ENCODE peak calls at places on chromosomes 3 and 15, in six cellular contexts. One of them, this sample, is unnamed.

GRCh38 chr3:167716920-167717319 is 17.8 kb downstream of the PDCD10 start:
- DNase-seq in astrocyte of the cerebellum: no peak
- DNase-seq in GM12864: no peak
- DNase-seq in tibial artery: no peak
- DNase-seq in omental fat pad: no peak
- DNase-seq in adrenal gland: no peak
- DNase-seq in this sample: no peak

GRCh38 chr3:170278632-170279031 is 56.4 kb downstream of the PRKCI start:
- DNase-seq in adrenal gland: no peak
- DNase-seq in GM12864: no peak
- DNase-seq in tibial artery: no peak
- DNase-seq in omental fat pad: no peak
- DNase-seq in astrocyte of the cerebellum: no peak
- DNase-seq in this sample: no peak

GRCh38 chr3:51670053-51670666 is 892 bp upstream of the TEX264 start:
- DNase-seq in GM12864: no peak
- DNase-seq in astrocyte of the cerebellum: no peak
- DNase-seq in omental fat pad: no peak
- DNase-seq in adrenal gland: no peak
- DNase-seq in tibial artery: no peak
- DNase-seq in this sample: no peak

GRCh38 chr3:112043621-112044201 is 9.2 kb downstream of the TMPRSS7 start:
- DNase-seq in tibial artery: peak; percentile 23
- DNase-seq in adrenal gland: peak; percentile 69
- DNase-seq in GM12864: peak; percentile 7
- DNase-seq in omental fat pad: no peak
- DNase-seq in astrocyte of the cerebellum: peak; percentile 61
- DNase-seq in this sample: peak; percentile 68

GRCh38 chr3:47404955-47405790 is 24.4 kb downstream of the PTPN23 start:
- DNase-seq in omental fat pad: no peak
- DNase-seq in GM12864: no peak
- DNase-seq in adrenal gland: peak; percentile 70
- DNase-seq in astrocyte of the cerebellum: peak; percentile 41
- DNase-seq in tibial artery: no peak
- DNase-seq in this sample: no peak

GRCh38 chr15:96333194-96334016 is 2.9 kb downstream of the NR2F2 start:
- DNase-seq in adrenal gland: peak; percentile 47
- DNase-seq in tibial artery: peak; percentile 45
- DNase-seq in astrocyte of the cerebellum: no peak
- DNase-seq in omental fat pad: no peak
- DNase-seq in GM12864: no peak
- DNase-seq in this sample: peak; percentile 25

GRCh38 chr3:150251654-150252053 is 156.4 kb upstream of the TSC22D2 start:
- DNase-seq in tibial artery: no peak
- DNase-seq in astrocyte of the cerebellum: peak; percentile 57
- DNase-seq in omental fat pad: no peak
- DNase-seq in adrenal gland: no peak
- DNase-seq in GM12864: no peak
- DNase-seq in this sample: no peak

GRCh38 chr3:169264711-169265110 is 398.8 kb downstream of the MECOM start:
- DNase-seq in tibial artery: no peak
- DNase-seq in GM12864: no peak
- DNase-seq in omental fat pad: no peak
- DNase-seq in astrocyte of the cerebellum: no peak
- DNase-seq in adrenal gland: no peak
- DNase-seq in this sample: no peak

GRCh38 chr15:81666828-81667227 is 292.8 kb upstream of the TMC3 start:
- DNase-seq in astrocyte of the cerebellum: no peak
- DNase-seq in adrenal gland: no peak
- DNase-seq in omental fat pad: no peak
- DNase-seq in GM12864: peak; percentile 3
- DNase-seq in tibial artery: no peak
- DNase-seq in this sample: no peak

GRCh38 chr15:97977734-97978133 is 17.2 kb downstream of the ARRDC4 start:
- DNase-seq in adrenal gland: no peak
- DNase-seq in tibial artery: no peak
- DNase-seq in GM12864: no peak
- DNase-seq in omental fat pad: no peak
- DNase-seq in astrocyte of the cerebellum: no peak
- DNase-seq in this sample: no peak

GRCh38 chr3:72892081-72892763 is 4.4 kb downstream of the GXYLT2 start:
- DNase-seq in omental fat pad: no peak
- DNase-seq in astrocyte of the cerebellum: peak; percentile 72
- DNase-seq in adrenal gland: no peak
- DNase-seq in tibial artery: no peak
- DNase-seq in GM12864: no peak
- DNase-seq in this sample: no peak

GRCh38 chr15:95875141-95875643 is 455.3 kb upstream of the NR2F2 start:
- DNase-seq in tibial artery: peak; percentile 56
- DNase-seq in astrocyte of the cerebellum: peak; percentile 81
- DNase-seq in adrenal gland: peak; percentile 53
- DNase-seq in omental fat pad: no peak
- DNase-seq in GM12864: no peak
- DNase-seq in this sample: no peak

GRCh38 chr15:96750361-96750760 is 419.9 kb downstream of the NR2F2 start:
- DNase-seq in omental fat pad: no peak
- DNase-seq in tibial artery: no peak
- DNase-seq in astrocyte of the cerebellum: no peak
- DNase-seq in GM12864: no peak
- DNase-seq in adrenal gland: no peak
- DNase-seq in this sample: no peak

GRCh38 chr15:27249046-27249722 is 278.2 kb downstream of the GABRG3 start:
- DNase-seq in tibial artery: no peak
- DNase-seq in adrenal gland: no peak
- DNase-seq in astrocyte of the cerebellum: no peak
- DNase-seq in GM12864: no peak
- DNase-seq in omental fat pad: no peak
- DNase-seq in this sample: no peak

GRCh38 chr3:142618917-142619401 is 22.8 kb downstream of the PLS1 start:
- DNase-seq in tibial artery: no peak
- DNase-seq in omental fat pad: no peak
- DNase-seq in astrocyte of the cerebellum: no peak
- DNase-seq in GM12864: no peak
- DNase-seq in adrenal gland: no peak
- DNase-seq in this sample: no peak

GRCh38 chr3:108588616-108589015 is 622 bp downstream of the CIP2A start:
- DNase-seq in omental fat pad: no peak
- DNase-seq in GM12864: no peak
- DNase-seq in astrocyte of the cerebellum: no peak
- DNase-seq in adrenal gland: no peak
- DNase-seq in tibial artery: no peak
- DNase-seq in this sample: no peak

GRCh38 chr3:122168044-122168443 is 15.4 kb upstream of the CASR start:
- DNase-seq in omental fat pad: no peak
- DNase-seq in tibial artery: no peak
- DNase-seq in adrenal gland: no peak
- DNase-seq in astrocyte of the cerebellum: no peak
- DNase-seq in GM12864: no peak
- DNase-seq in this sample: no peak

GRCh38 chr3:59286791-59287531 is 237.1 kb upstream of the CFAP20DC start:
- DNase-seq in astrocyte of the cerebellum: no peak
- DNase-seq in adrenal gland: peak; percentile 35
- DNase-seq in tibial artery: no peak
- DNase-seq in omental fat pad: peak; percentile 29
- DNase-seq in GM12864: no peak
- DNase-seq in this sample: no peak

GRCh38 chr3:126746395-126747177 is 42.5 kb downstream of the CHCHD6 start:
- DNase-seq in astrocyte of the cerebellum: peak; percentile 16
- DNase-seq in GM12864: no peak
- DNase-seq in omental fat pad: no peak
- DNase-seq in adrenal gland: no peak
- DNase-seq in tibial artery: no peak
- DNase-seq in this sample: no peak

GRCh38 chr15:20340931-20341661 is 200.5 kb downstream of the GOLGA6L6 start:
- DNase-seq in GM12864: no peak
- DNase-seq in omental fat pad: peak; percentile 96
- DNase-seq in adrenal gland: peak; percentile 46
- DNase-seq in astrocyte of the cerebellum: no peak
- DNase-seq in tibial artery: peak; percentile 56
- DNase-seq in this sample: peak; percentile 81

GRCh38 chr15:81209635-81210034 is 13.0 kb downstream of the IL16 start:
- DNase-seq in astrocyte of the cerebellum: no peak
- DNase-seq in GM12864: no peak
- DNase-seq in adrenal gland: no peak
- DNase-seq in tibial artery: peak; percentile 50
- DNase-seq in omental fat pad: no peak
- DNase-seq in this sample: no peak

GRCh38 chr15:48703544-48703943 is 58.0 kb upstream of the FBN1 start:
- DNase-seq in GM12864: no peak
- DNase-seq in tibial artery: no peak
- DNase-seq in astrocyte of the cerebellum: no peak
- DNase-seq in adrenal gland: no peak
- DNase-seq in omental fat pad: no peak
- DNase-seq in this sample: no peak

GRCh38 chr15:57263520-57263919 is 112.8 kb upstream of the CGNL1 start:
- DNase-seq in astrocyte of the cerebellum: no peak
- DNase-seq in omental fat pad: no peak
- DNase-seq in adrenal gland: no peak
- DNase-seq in tibial artery: no peak
- DNase-seq in GM12864: no peak
- DNase-seq in this sample: no peak

GRCh38 chr3:66431494-66431893 is 69.3 kb downstream of the LRIG1 start:
- DNase-seq in tibial artery: no peak
- DNase-seq in adrenal gland: no peak
- DNase-seq in GM12864: no peak
- DNase-seq in astrocyte of the cerebellum: peak; percentile 43
- DNase-seq in omental fat pad: no peak
- DNase-seq in this sample: no peak

GRCh38 chr15:62719316-62719715 is 323.2 kb upstream of the TPM1 start:
- DNase-seq in astrocyte of the cerebellum: no peak
- DNase-seq in omental fat pad: no peak
- DNase-seq in tibial artery: no peak
- DNase-seq in adrenal gland: no peak
- DNase-seq in GM12864: no peak
- DNase-seq in this sample: no peak

GRCh38 chr3:151439652-151440125 is 21.2 kb downstream of the IGSF10 start:
- DNase-seq in adrenal gland: peak; percentile 33
- DNase-seq in GM12864: no peak
- DNase-seq in tibial artery: no peak
- DNase-seq in omental fat pad: no peak
- DNase-seq in astrocyte of the cerebellum: peak; percentile 71
- DNase-seq in this sample: peak; percentile 56

GRCh38 chr3:13507791-13508339 is 27.8 kb downstream of the HDAC11 start:
- DNase-seq in astrocyte of the cerebellum: no peak
- DNase-seq in GM12864: no peak
- DNase-seq in adrenal gland: no peak
- DNase-seq in tibial artery: no peak
- DNase-seq in omental fat pad: no peak
- DNase-seq in this sample: no peak

GRCh38 chr3:139935071-139935865 is at the start of gene CLSTN2:
- DNase-seq in adrenal gland: peak; percentile 54
- DNase-seq in omental fat pad: peak; percentile 56
- DNase-seq in GM12864: no peak
- DNase-seq in tibial artery: peak; percentile 56
- DNase-seq in astrocyte of the cerebellum: no peak
- DNase-seq in this sample: peak; percentile 43
- TF ChIP-seq CTCF in adrenal gland: no peak
- TF ChIP-seq CTCF in omental fat pad: no peak
- TF ChIP-seq CTCF in GM12864: no peak
- TF ChIP-seq CTCF in tibial artery: no peak
- TF ChIP-seq CTCF in astrocyte of the cerebellum: no peak
- TF ChIP-seq CTCF in this sample: no peak

GRCh38 chr3:22907796-22908195 is 295.3 kb upstream of the UBE2E2 start:
- DNase-seq in omental fat pad: no peak
- DNase-seq in adrenal gland: no peak
- DNase-seq in tibial artery: no peak
- DNase-seq in astrocyte of the cerebellum: no peak
- DNase-seq in GM12864: no peak
- DNase-seq in this sample: no peak

GRCh38 chr3:22908974-22909507 is 294.1 kb upstream of the UBE2E2 start:
- DNase-seq in adrenal gland: no peak
- DNase-seq in tibial artery: no peak
- DNase-seq in omental fat pad: no peak
- DNase-seq in astrocyte of the cerebellum: no peak
- DNase-seq in GM12864: no peak
- DNase-seq in this sample: no peak
- TF ChIP-seq CTCF in adrenal gland: no peak
- TF ChIP-seq CTCF in tibial artery: no peak
- TF ChIP-seq CTCF in omental fat pad: no peak
- TF ChIP-seq CTCF in astrocyte of the cerebellum: no peak
- TF ChIP-seq CTCF in GM12864: no peak
- TF ChIP-seq CTCF in this sample: no peak

GRCh38 chr3:154314152-154314551 is 10.1 kb downstream of the DHX36 start:
- DNase-seq in adrenal gland: no peak
- DNase-seq in astrocyte of the cerebellum: no peak
- DNase-seq in omental fat pad: no peak
- DNase-seq in tibial artery: no peak
- DNase-seq in GM12864: no peak
- DNase-seq in this sample: no peak
- TF ChIP-seq CTCF in adrenal gland: no peak
- TF ChIP-seq CTCF in astrocyte of the cerebellum: no peak
- TF ChIP-seq CTCF in omental fat pad: no peak
- TF ChIP-seq CTCF in tibial artery: no peak
- TF ChIP-seq CTCF in GM12864: peak; percentile 4
- TF ChIP-seq CTCF in this sample: no peak

DNA sequence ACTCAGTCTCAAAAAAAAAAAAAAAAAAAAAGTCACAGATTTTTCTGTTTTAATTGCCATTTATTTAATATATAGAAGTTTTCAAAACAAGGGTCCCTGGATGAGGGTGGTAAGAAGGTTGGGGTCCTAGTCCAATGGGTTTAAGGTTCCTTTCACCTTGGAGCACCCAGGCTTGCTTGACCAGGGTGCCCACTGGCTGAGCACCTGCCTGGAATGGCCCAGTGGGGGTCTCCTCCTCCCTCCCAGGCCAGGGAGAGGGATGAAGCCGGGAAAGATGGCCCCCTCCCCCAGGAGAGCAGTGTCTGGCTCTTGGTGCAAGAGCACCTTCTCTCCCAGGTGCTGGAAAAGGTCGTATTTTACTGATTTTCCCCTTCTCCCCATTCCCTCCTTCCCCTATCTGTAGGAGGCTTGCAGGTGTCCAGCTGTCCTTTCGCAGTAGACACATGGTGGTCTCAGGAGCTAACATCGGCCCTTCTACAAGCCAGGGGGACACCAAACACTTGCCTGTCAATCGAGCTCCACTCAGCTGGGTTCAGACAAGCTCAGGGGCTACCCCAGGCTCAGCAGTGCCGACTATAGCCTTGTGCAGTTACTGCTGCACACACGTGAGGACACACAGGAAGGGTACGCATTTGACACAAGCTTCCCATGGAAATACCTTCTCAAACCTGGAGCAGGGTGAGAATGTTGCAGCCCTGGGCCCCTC is 112.3 kb upstream of the KLF13 start:
- DNase-seq in tibial artery: no peak
- DNase-seq in omental fat pad: no peak
- DNase-seq in adrenal gland: no peak
- DNase-seq in GM12864: no peak
- DNase-seq in astrocyte of the cerebellum: no peak
- DNase-seq in this sample: no peak
- TF ChIP-seq CTCF in tibial artery: no peak
- TF ChIP-seq CTCF in omental fat pad: no peak
- TF ChIP-seq CTCF in adrenal gland: no peak
- TF ChIP-seq CTCF in GM12864: peak; percentile 10
- TF ChIP-seq CTCF in astrocyte of the cerebellum: no peak
- TF ChIP-seq CTCF in this sample: no peak

DNA sequence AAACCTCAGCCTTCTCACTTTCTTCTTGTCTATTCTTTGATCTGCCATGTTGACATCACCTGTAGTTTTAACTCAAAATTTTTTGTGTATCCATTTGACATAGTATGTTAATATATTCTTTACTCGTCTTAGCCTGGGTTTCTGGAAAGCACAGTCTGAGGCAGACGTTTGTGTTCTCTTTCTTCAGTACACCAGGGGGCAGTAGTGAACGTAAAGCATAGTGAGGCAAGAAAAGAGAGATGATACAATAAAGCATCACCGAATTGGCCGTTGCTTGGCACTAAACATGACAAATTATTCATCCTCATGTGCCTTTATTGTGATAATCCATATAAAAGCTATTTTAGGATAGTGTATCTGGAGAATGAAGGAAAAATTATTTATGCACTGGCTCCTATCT is 141.0 kb upstream of the MYRIP start:
- DNase-seq in tibial artery: no peak
- DNase-seq in astrocyte of the cerebellum: peak; percentile 23
- DNase-seq in GM12864: peak; percentile 8
- DNase-seq in omental fat pad: no peak
- DNase-seq in adrenal gland: no peak
- DNase-seq in this sample: peak; percentile 49
- TF ChIP-seq CTCF in tibial artery: no peak
- TF ChIP-seq CTCF in astrocyte of the cerebellum: peak; percentile 74
- TF ChIP-seq CTCF in GM12864: peak; percentile 73
- TF ChIP-seq CTCF in omental fat pad: no peak
- TF ChIP-seq CTCF in adrenal gland: peak; percentile 45
- TF ChIP-seq CTCF in this sample: peak; percentile 37

This sample was measured in GM20000.